ENCODE peak calls at places on chromosome 4, in six cellular contexts. X is heart right ventricle, F is endodermal cell, Q is MM.1S, J is left ventricle myocardium inferior, T is right lobe of liver. A is an unnamed sample.

GRCh38 chr4:89820005-89820404 is 17.0 kb downstream of the SNCA start:
- DNase-seq in F (no peak), J (no peak), T (no peak), X (no peak), Q (no peak), A (no peak)

GRCh38 chr4:12979797-12980196 is 504.3 kb downstream of the RAB28 start:
- DNase-seq in X (no peak), J (no peak), T (no peak), Q (no peak), F (no peak), A (no peak)

GRCh38 chr4:86960557-86960959 is 25.7 kb downstream of the AFF1 start:
- DNase-seq in J (no peak), Q (no peak), X (no peak), F (peak; percentile 58), T (peak; percentile 63), A (no peak)

GRCh38 chr4:143482753-143483362 is 30.6 kb upstream of the SMARCA5 start:
- DNase-seq in J (no peak), Q (peak; percentile 48), X (no peak), F (no peak), T (no peak), A (no peak)

GRCh38 chr4:9893329-9894108 is 112.1 kb downstream of the DRD5 start:
- DNase-seq in T (no peak), Q (no peak), F (peak; percentile 55), J (no peak), X (no peak), A (no peak)

GRCh38 chr4:168917150-168917779 is 92.8 kb downstream of the CBR4 start:
- DNase-seq in T (no peak), F (no peak), J (no peak), X (no peak), Q (peak; percentile 44), A (no peak)

GRCh38 chr4:150323551-150324325 is 245.5 kb downstream of the DCLK2 start:
- DNase-seq in T (no peak), J (no peak), Q (no peak), X (no peak), F (no peak), A (no peak)

GRCh38 chr4:78566834-78567501 is 15.4 kb downstream of the ANXA3 start:
- DNase-seq in T (no peak), J (no peak), F (peak; percentile 59), X (no peak), Q (peak; percentile 55), A (no peak)

GRCh38 chr4:163731071-163731470 is 236.6 kb downstream of the TMA16 start:
- DNase-seq in Q (no peak), J (no peak), X (no peak), F (no peak), T (no peak), A (no peak)

GRCh38 chr4:163736876-163737275 is 242.4 kb downstream of the TMA16 start:
- DNase-seq in T (no peak), Q (no peak), X (no peak), J (no peak), F (no peak), A (no peak)

DNA sequence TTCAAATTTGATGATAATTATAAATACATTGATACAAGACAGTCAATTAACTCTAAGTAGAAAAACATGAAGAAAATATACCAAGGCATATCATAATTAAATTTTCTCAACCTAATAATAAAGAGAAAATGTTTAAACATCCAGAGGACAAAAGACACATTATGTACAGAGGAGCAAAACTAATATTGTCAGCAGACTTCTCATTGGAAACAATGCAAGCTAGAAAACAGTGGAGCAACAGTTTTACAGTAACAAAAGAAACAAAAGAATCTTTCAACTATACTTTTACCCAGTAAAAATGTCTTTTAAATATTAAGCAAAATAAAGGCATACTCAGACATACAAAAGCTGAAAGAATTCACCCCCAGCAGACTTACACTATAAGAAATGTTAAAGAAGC is 238.0 kb downstream of the TMA16 start:
- DNase-seq in T (no peak), Q (no peak), J (no peak), F (no peak), X (no peak), A (no peak)
- H3K4me3 ChIP-seq in T (no peak overlapping the region), Q (no peak overlapping the region), J (no peak overlapping the region), F (no peak overlapping the region), X (no peak overlapping the region), A (no peak overlapping the region)

GRCh38 chr4:112523008-112523440 is 7.0 kb upstream of the NEUROG2 start:
- DNase-seq in Q (peak; percentile 85), T (no peak), F (peak; percentile 88), X (no peak), J (no peak), A (peak; percentile 59)

GRCh38 chr4:112521123-112522116 is 5.4 kb upstream of the NEUROG2 start:
- DNase-seq in F (peak; percentile 74), X (no peak), J (no peak), Q (no peak), T (no peak), A (no peak)

GRCh38 chr4:112522389-112522788 is 6.4 kb upstream of the NEUROG2 start:
- DNase-seq in F (peak; percentile 47), Q (no peak), T (no peak), X (no peak), J (no peak), A (no peak)

GRCh38 chr4:112526061-112526460 is 10.1 kb upstream of the NEUROG2 start:
- DNase-seq in J (no peak), X (no peak), T (no peak), Q (no peak), F (no peak), A (no peak)

GRCh38 chr4:112523764-112524505 is 8.0 kb upstream of the NEUROG2 start:
- DNase-seq in T (no peak), Q (peak; percentile 94), X (peak; percentile 65), F (peak; percentile 98), J (peak; percentile 36), A (peak; percentile 29)
- H3K27me3 ChIP-seq in T (peaks cover 34% of the 10 kb centered on the region), Q (peaks cover 27% of the 10 kb centered on the region), X (peaks cover 94% of the 10 kb centered on the region), F (peaks cover 89% of the 10 kb centered on the region), J (peaks cover 84% of the 10 kb centered on the region), A (peaks cover 22% of the 10 kb centered on the region)

GRCh38 chr4:170214731-170215130 is 125.0 kb upstream of the AADAT start:
- DNase-seq in T (no peak), J (no peak), F (no peak), X (no peak), Q (no peak), A (no peak)
- H3K9me3 ChIP-seq in T (no peaks in the 10 kb centered on the region), J (peaks cover 79% of the 10 kb centered on the region), F (peaks cover 66% of the 10 kb centered on the region), X (peaks cover 52% of the 10 kb centered on the region), Q (no peaks in the 10 kb centered on the region), A (no peaks in the 10 kb centered on the region)

DNA sequence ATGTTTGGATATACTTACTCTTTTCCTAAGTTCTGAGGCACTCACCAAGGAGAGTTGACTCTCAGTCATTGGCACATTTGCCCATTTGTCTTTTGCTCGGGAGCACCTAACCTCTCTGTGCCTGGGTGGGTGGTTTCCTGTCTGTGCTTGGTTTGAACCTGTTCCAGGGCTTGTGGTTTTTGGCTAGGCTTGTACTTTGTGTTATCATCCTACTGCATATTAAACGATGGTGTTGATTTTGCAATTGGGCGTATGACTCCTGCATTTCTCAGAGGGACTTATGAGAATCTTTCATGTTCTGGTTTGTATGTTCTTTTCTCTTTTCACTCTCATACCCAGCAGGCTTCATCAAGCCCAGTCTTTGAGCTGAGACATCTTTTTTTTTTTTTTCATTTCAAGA is 161.7 kb downstream of the BTC start:
- DNase-seq in X (no peak), F (no peak), Q (no peak), J (no peak), T (no peak), A (peak; percentile 75)
- H3K4me3 ChIP-seq in X (no peak overlapping the region), F (no peak overlapping the region), Q (no peak overlapping the region), J (no peak overlapping the region), T (no peak overlapping the region), A (no peak overlapping the region)

GRCh38 chr4:4857809-4858508 is 1.5 kb upstream of the MSX1 start:
- DNase-seq in X (no peak), Q (no peak), J (no peak), F (peak; percentile 77), T (no peak), A (no peak)
- H3K27me3 ChIP-seq in X (peaks cover 98% of the 10 kb centered on the region), Q (peaks cover 54% of the 10 kb centered on the region), J (peaks cover 99% of the 10 kb centered on the region), F (peaks cover 97% of the 10 kb centered on the region), T (peaks cover 75% of the 10 kb centered on the region), A (no peaks in the 10 kb centered on the region)

GRCh38 chr4:116020141-116020722 is 906.8 kb upstream of the NDST4 start:
- DNase-seq in F (no peak), X (no peak), T (no peak), J (no peak), Q (no peak), A (no peak)
- H3K9me3 ChIP-seq in F (peaks cover 45% of the 10 kb centered on the region), X (peaks cover 56% of the 10 kb centered on the region), T (no peaks in the 10 kb centered on the region), J (peaks cover 72% of the 10 kb centered on the region), Q (no peaks in the 10 kb centered on the region), A (no peaks in the 10 kb centered on the region)

DNA sequence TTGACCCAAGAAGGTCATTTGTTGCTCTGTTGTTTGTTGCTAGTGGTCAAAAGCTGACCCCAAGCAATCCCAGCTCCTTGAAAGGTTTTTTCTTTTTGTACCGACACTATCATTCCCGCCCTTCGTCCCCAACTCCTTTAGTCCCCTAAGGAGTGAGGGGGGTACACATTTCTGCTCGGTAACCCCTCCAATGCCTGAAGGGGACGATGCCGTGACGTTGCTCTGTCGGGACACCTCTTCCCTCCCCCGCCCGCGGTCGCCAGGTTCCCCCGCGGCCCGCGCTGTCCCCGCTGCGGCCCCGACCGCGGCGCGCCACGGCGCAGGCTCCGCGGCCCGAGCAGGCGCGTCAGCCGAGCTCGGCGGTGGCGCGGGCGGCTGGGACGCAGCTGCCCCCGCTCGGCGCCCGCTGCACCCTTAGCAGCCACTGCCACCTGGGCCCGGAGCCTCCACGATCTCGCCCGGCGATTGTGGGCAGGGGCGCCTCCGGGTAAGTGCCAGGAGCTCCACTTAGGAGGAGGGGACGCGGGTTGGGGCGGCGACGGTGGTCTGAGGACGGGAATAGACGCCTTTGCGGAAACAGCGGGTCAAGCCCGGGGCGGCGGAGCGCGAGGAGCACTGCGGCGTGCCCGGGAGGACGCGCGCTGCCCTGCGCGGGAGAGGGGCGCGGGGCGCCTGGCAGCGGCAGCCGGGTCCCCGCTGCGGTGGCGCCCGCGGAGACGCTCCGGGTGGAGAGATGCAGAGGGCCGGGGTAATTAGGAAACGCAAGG is at the start of gene GLRB:
- DNase-seq in F (peak; percentile 81), Q (no peak), J (peak; percentile 24), T (no peak), X (peak; percentile 26), A (peak; percentile 72)
- H3K4me3 ChIP-seq in F (peak within 1 kb of the TSS; percentile 87), Q (no peak within 1 kb of the TSS), J (peak within 1 kb of the TSS; percentile 73), T (peak within 1 kb of the TSS; percentile 43), X (peak within 1 kb of the TSS; percentile 63), A (peak within 1 kb of the TSS; percentile 43)

GRCh38 chr4:4872148-4872903 is 12.9 kb downstream of the MSX1 start:
- DNase-seq in T (no peak), X (no peak), Q (no peak), J (no peak), F (peak; percentile 89), A (no peak)

GRCh38 chr4:4875611-4876010 is 16.1 kb downstream of the MSX1 start:
- DNase-seq in X (no peak), J (no peak), T (no peak), Q (no peak), F (no peak), A (no peak)

GRCh38 chr4:4871267-4872147 is 12.0 kb downstream of the MSX1 start:
- DNase-seq in F (peak; percentile 71), X (no peak), Q (peak; percentile 62), J (no peak), T (no peak), A (no peak)

GRCh38 chr4:4875147-4875546 is 15.7 kb downstream of the MSX1 start:
- DNase-seq in F (peak; percentile 51), X (no peak), J (no peak), T (no peak), Q (no peak), A (no peak)

DNA sequence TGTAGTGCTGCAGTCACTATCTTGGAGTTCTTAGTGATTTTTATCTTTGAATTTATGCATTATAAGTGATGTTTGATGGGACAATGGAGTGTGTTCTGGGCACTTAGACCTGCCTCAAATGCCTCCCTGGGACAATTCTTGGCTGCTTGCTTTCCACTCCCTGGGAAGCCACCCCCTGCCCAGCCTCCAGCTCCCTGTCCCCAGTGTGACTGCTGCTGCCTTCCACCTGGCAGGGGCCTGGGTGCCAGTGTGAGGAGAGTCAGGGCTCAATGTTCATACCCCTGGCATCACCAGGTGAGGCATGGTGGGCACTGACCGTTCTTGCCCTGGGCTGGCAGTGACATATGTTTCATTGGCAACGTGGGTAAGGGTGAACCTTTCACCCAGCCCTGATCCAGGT is 14.8 kb downstream of the MSX1 start:
- DNase-seq in Q (no peak), J (no peak), X (no peak), F (no peak), T (no peak), A (no peak)
- H3K27me3 ChIP-seq in Q (peaks cover 35% of the 10 kb centered on the region), J (peaks cover 100% of the 10 kb centered on the region), X (peaks cover 99% of the 10 kb centered on the region), F (peaks cover 84% of the 10 kb centered on the region), T (peaks cover 23% of the 10 kb centered on the region), A (no peaks in the 10 kb centered on the region)

A was measured in MG63.